ENCODE peak calls at places on chromosomes 12 and 14, in four cellular contexts. D, W, F and L are unnamed samples.

GRCh38 chr12:9241301-9241700 is 33.1 kb upstream of the PZP start:
- DNase-seq in W (no peak), F (no peak), D (no peak), L (no peak)

GRCh38 chr12:122058750-122059149 is 19.8 kb upstream of the MLXIP start:
- DNase-seq in F (no peak), W (no peak), D (no peak), L (no peak)

GRCh38 chr14:24408764-24409163 is 10.0 kb downstream of the NYNRIN start:
- DNase-seq in F (no peak), D (no peak), W (no peak), L (peak; percentile 45)

GRCh38 chr12:98955284-98955683 is 310.2 kb downstream of the APAF1 start:
- DNase-seq in F (no peak), D (no peak), W (no peak), L (no peak)

GRCh38 chr12:69676257-69677012 is 22.7 kb downstream of the BEST3 start:
- DNase-seq in D (no peak), F (no peak), W (no peak), L (no peak)

GRCh38 chr14:47585447-47585846 is 90.0 kb downstream of the MDGA2 start:
- DNase-seq in F (no peak), D (no peak), W (no peak), L (no peak)

GRCh38 chr12:94336201-94336915 is 123.3 kb downstream of the CEP83 start:
- DNase-seq in W (no peak), F (no peak), D (no peak), L (no peak)

GRCh38 chr12:127664901-127665300 is 602.1 kb upstream of the TMEM132C start:
- DNase-seq in F (no peak), W (no peak), D (no peak), L (no peak)

GRCh38 chr12:76915381-76916169 is 36.8 kb upstream of the CSRP2 start:
- DNase-seq in F (no peak), W (no peak), D (no peak), L (no peak)

GRCh38 chr12:124073636-124074035 is 100.6 kb downstream of the ZNF664 start:
- DNase-seq in F (no peak), D (no peak), W (no peak), L (no peak)

GRCh38 chr12:91912178-91912577 is 233.5 kb downstream of the BTG1 start:
- DNase-seq in F (no peak), W (no peak), D (no peak), L (no peak)

GRCh38 chr12:55995366-55995765 is 1.7 kb upstream of the SUOX start:
- DNase-seq in W (no peak), F (no peak), D (no peak), L (no peak)

GRCh38 chr12:113896194-113896593 is 69.9 kb downstream of the RBM19 start:
- DNase-seq in F (no peak), D (no peak), W (no peak), L (no peak)

GRCh38 chr12:70091021-70091521 is 152.2 kb upstream of the CNOT2 start:
- DNase-seq in D (no peak), F (no peak), W (no peak), L (no peak)

GRCh38 chr14:101464310-101464983 is 96.8 kb upstream of the DIO3 start:
- DNase-seq in F (no peak), D (no peak), W (peak; percentile 15), L (no peak)

GRCh38 chr14:103862393-103862782 is 15.0 kb upstream of the PPP1R13B start:
- DNase-seq in W (no peak), D (no peak), F (no peak), L (no peak)

DNA sequence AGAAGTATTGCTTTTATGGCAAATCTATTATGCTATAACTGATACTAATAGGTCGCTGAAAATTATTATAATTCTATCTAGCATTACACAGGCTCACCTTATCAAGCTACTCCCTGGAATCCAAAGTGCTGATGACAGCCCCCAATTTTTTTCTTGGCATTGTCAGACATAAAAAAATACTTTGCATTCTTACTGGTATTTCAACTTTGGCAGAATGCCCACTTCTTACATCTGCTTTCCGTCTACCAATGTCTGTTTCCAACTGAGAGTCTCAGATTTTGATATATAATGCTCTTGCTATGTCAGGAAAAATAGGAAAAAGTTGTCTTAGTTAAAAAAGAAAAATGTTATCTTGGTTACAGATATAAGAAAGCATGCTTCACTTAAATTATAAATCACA is 615.4 kb downstream of the C12orf50 start:
- DNase-seq in W (no peak), F (no peak), D (no peak), L (no peak)
- TF ChIP-seq EP300 in W (no peak), F (no peak), D (no peak), L (no peak)

GRCh38 chr14:65962952-65963351 is 523.2 kb upstream of the CCDC196 start:
- DNase-seq in D (no peak), F (no peak), W (no peak), L (no peak)

GRCh38 chr14:65961004-65961403 is 525.2 kb upstream of the CCDC196 start:
- DNase-seq in F (no peak), D (no peak), W (peak; percentile 44), L (no peak)

GRCh38 chr14:65966188-65966587 is 520.0 kb upstream of the CCDC196 start:
- DNase-seq in D (no peak), W (no peak), F (no peak), L (no peak)
- TF ChIP-seq CTCF in D (no peak), W (no peak), F (no peak), L (no peak)

GRCh38 chr14:87046960-87047359 is 946.0 kb downstream of the GALC start:
- DNase-seq in F (no peak), W (no peak), D (no peak), L (no peak)
- TF ChIP-seq EP300 in F (no peak), W (no peak), D (no peak), L (no peak)

GRCh38 chr12:58419182-58419760 is 477.9 kb downstream of the ATP23 start:
- DNase-seq in W (peak; percentile 26), D (no peak), F (no peak), L (no peak)

GRCh38 chr12:58415716-58416115 is 474.3 kb downstream of the ATP23 start:
- DNase-seq in F (no peak), D (no peak), W (no peak), L (no peak)

GRCh38 chr12:58414398-58414871 is 473.1 kb downstream of the ATP23 start:
- DNase-seq in W (no peak), D (no peak), F (no peak), L (no peak)

GRCh38 chr12:58413794-58414193 is 472.4 kb downstream of the ATP23 start:
- DNase-seq in D (no peak), W (no peak), F (no peak), L (no peak)

GRCh38 chr12:58416211-58416610 is 474.8 kb downstream of the ATP23 start:
- DNase-seq in W (no peak), F (no peak), D (no peak), L (no peak)
- TF ChIP-seq CTCF in W (no peak), F (no peak), D (no peak), L (no peak)

GRCh38 chr12:53355121-53355520 is 19.0 kb upstream of the SP7 start:
- DNase-seq in F (no peak), D (no peak), W (no peak), L (no peak)
- TF ChIP-seq EP300 in F (no peak), D (no peak), W (no peak), L (no peak)

GRCh38 chr12:97368462-97369150 is 94.0 kb upstream of the RMST start:
- DNase-seq in D (no peak), F (no peak), W (no peak), L (no peak)
- TF ChIP-seq CTCF in D (no peak), F (no peak), W (no peak), L (no peak)

DNA sequence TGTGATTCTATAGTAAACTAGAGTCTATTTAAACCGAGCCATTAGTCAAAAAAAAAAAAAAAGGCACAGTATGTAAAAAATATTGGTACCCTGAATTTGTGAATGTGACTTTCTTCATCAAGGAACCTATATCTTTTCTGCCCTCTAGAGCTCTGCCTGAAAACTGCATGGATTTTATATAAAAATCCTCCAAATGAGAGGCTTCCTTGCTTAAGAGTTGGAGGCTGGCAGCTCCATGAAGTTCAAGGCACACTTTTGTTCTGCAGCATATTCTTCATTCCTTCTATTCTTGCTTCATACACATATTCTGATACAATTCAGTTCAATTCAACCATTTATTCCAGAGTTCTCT is 23.1 kb upstream of the NKX2-8 start:
- DNase-seq in F (no peak), D (no peak), W (no peak), L (no peak)
- TF ChIP-seq EP300 in F (no peak), D (no peak), W (no peak), L (no peak)

DNA sequence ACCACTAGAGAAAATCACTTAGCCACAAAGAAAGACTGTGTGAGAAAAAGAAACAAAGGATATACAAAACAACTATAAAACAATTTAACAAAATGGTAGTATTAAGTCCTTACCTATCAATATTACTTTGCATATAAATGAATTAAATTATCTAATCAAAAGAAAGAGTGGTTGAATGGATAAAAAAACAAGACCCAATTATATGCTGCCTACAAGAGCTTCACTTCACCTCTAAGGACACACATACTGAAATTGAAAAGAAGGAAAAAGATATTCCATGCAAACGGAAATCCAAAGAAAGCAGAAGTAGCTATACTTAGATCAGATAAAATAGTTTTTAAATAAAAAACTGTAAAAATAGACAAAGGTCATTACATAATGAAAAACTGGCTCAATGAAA is 134.9 kb upstream of the CCDC196 start:
- DNase-seq in F (no peak), W (no peak), D (no peak), L (no peak)
- TF ChIP-seq CTCF in F (no peak), W (no peak), D (no peak), L (no peak)